ENCODE peak calls at places on chromosomes 4 and X, in eight cellular contexts. S, B, W, C, Z, U, T and F are unnamed samples.

GRCh38 chr4:66568001-66568400 is 897.7 kb upstream of the EPHA5 start:
- DNase-seq in S (no peak), U (no peak), C (no peak), W (no peak), B (no peak), Z (no peak), T (no peak), F (no peak)

GRCh38 chrX:25650216-25650615 is 487.9 kb upstream of the MAGEB18 start:
- DNase-seq in C (no peak), Z (no peak), T (no peak), W (no peak), U (no peak), B (no peak), S (no peak), F (peak)

GRCh38 chr4:76365636-76366035 is 55.3 kb downstream of the CCDC158 start:
- DNase-seq in Z (no peak), B (no peak), U (no peak), W (no peak), T (no peak), S (no peak), C (no peak), F (no peak)

GRCh38 chr4:140127422-140127821 is 26.6 kb downstream of the MAML3 start:
- DNase-seq in W (no peak), U (no peak), Z (no peak), B (no peak), S (no peak), T (no peak), C (no peak), F (no peak)

GRCh38 chrX:2819345-2820130 is 9.2 kb upstream of the GYG2 start:
- DNase-seq in B (no peak), T (no peak), C (peak), Z (no peak), S (no peak), W (peak), U (no peak), F (peak)

GRCh38 chr4:133347409-133347808 is 198.3 kb downstream of the PCDH10 start:
- DNase-seq in S (no peak), Z (no peak), U (no peak), W (no peak), B (no peak), C (no peak), T (no peak), F (no peak)

GRCh38 chr4:99437686-99438577 is 2.8 kb upstream of the ADH7 start:
- DNase-seq in S (no peak), U (no peak), B (no peak), W (no peak), C (no peak), T (no peak), Z (no peak), F (peak)

GRCh38 chr4:26141916-26142638 is 178.7 kb upstream of the RBPJ start:
- DNase-seq in U (no peak), S (peak), T (no peak), Z (no peak), W (no peak), C (peak), B (peak), F (peak)

GRCh38 chr4:187469627-187470026 is 525.9 kb upstream of the ZFP42 start:
- DNase-seq in U (no peak), T (no peak), S (no peak), C (no peak), B (no peak), W (no peak), Z (no peak), F (no peak)

GRCh38 chr4:103757631-103758030 is 37.8 kb upstream of the TACR3 start:
- DNase-seq in T (no peak), U (no peak), W (no peak), S (no peak), C (no peak), B (no peak), Z (no peak), F (no peak)

GRCh38 chr4:80989921-80990544 is 40.5 kb upstream of the BMP3 start:
- DNase-seq in S (peak), T (no peak), W (peak), C (peak), B (no peak), Z (peak), U (no peak), F (peak)

GRCh38 chr4:8775121-8775520 is 96.5 kb downstream of the HMX1 start:
- DNase-seq in S (no peak), Z (no peak), C (no peak), T (no peak), U (no peak), B (no peak), W (no peak), F (no peak)

GRCh38 chr4:75722417-75722816 is 2.0 kb upstream of the USO1 start:
- DNase-seq in B (no peak), Z (no peak), U (no peak), C (no peak), W (no peak), T (no peak), S (no peak), F (no peak)

GRCh38 chr4:97589481-97590196 is 553.6 kb downstream of the STPG2 start:
- DNase-seq in W (no peak), S (no peak), B (no peak), T (peak), C (no peak), Z (no peak), U (no peak), F (peak)

GRCh38 chr4:102343964-102344519 is 1.2 kb downstream of the SLC39A8 start:
- DNase-seq in S (no peak), B (no peak), C (no peak), T (no peak), U (no peak), W (no peak), Z (no peak), F (peak)

GRCh38 chr4:110543577-110543976 is 67.6 kb downstream of the ENPEP start:
- DNase-seq in W (no peak), B (no peak), S (no peak), Z (no peak), T (no peak), C (no peak), U (no peak), F (no peak)

GRCh38 chr4:98433608-98434198 is 172.5 kb downstream of the RAP1GDS1 start:
- DNase-seq in T (no peak), S (no peak), U (no peak), Z (no peak), B (no peak), C (no peak), W (no peak), F (no peak)

GRCh38 chrX:41558531-41558930 is 111.4 kb downstream of the NYX start:
- DNase-seq in Z (no peak), U (no peak), B (no peak), T (no peak), S (no peak), W (peak), C (peak), F (no peak)

GRCh38 chr4:24042094-24042493 is 152.2 kb upstream of the PPARGC1A start:
- DNase-seq in W (no peak), C (no peak), Z (no peak), S (peak), U (no peak), B (no peak), T (no peak), F (peak)

GRCh38 chr4:100189820-100190642 is at the start of gene DDIT4L:
- DNase-seq in W (peak), S (no peak), T (no peak), B (peak), C (no peak), U (peak), Z (peak), F (peak)

GRCh38 chrX:40883021-40883619 is 147.8 kb upstream of the MED14 start:
- DNase-seq in S (no peak), T (no peak), U (no peak), C (no peak), W (no peak), Z (no peak), B (no peak), F (no peak)

GRCh38 chr4:144689125-144689524 is 43.2 kb downstream of the HHIP start:
- DNase-seq in Z (no peak), C (no peak), B (no peak), U (no peak), S (no peak), T (no peak), W (no peak), F (no peak)

GRCh38 chrX:38799995-38800394 is 1.3 kb upstream of the MID1IP1 start:
- DNase-seq in T (no peak), U (no peak), C (no peak), Z (no peak), B (no peak), S (no peak), W (no peak), F (no peak)

GRCh38 chr4:36026348-36026747 is 218.0 kb downstream of the ARAP2 start:
- DNase-seq in Z (no peak), W (no peak), U (no peak), C (no peak), B (no peak), S (no peak), T (no peak), F (no peak)

GRCh38 chr4:111761531-111761930 is 383.7 kb upstream of the FAM241A start:
- DNase-seq in Z (no peak), B (no peak), T (no peak), S (no peak), C (no peak), U (no peak), W (no peak), F (peak)

GRCh38 chr4:98865059-98865458 is 63.9 kb downstream of the EIF4E start:
- DNase-seq in S (no peak), T (no peak), W (no peak), U (no peak), B (no peak), C (no peak), Z (no peak), F (no peak)

GRCh38 chr4:89283226-89283974 is 24.2 kb downstream of the GPRIN3 start:
- DNase-seq in W (no peak), C (no peak), T (no peak), B (no peak), Z (no peak), U (no peak), S (no peak), F (peak)

GRCh38 chr4:43271946-43272345 is 379.4 kb downstream of the GRXCR1 start:
- DNase-seq in C (no peak), W (no peak), T (no peak), U (no peak), B (no peak), S (no peak), Z (no peak), F (no peak)

GRCh38 chr4:65661469-65661868 is 8.8 kb downstream of the EPHA5 start:
- DNase-seq in C (no peak), S (no peak), U (no peak), W (no peak), Z (peak), B (no peak), T (no peak), F (no peak)

GRCh38 chrX:150935466-150935865 is 37.0 kb upstream of the CD99L2 start:
- DNase-seq in C (no peak), T (peak), B (no peak), U (no peak), Z (no peak), W (no peak), S (no peak), F (peak)

GRCh38 chrX:10033360-10034007 is 66.3 kb downstream of the CLDN34 start:
- DNase-seq in B (no peak), C (no peak), S (no peak), Z (no peak), T (no peak), W (no peak), U (no peak), F (peak)

DNA sequence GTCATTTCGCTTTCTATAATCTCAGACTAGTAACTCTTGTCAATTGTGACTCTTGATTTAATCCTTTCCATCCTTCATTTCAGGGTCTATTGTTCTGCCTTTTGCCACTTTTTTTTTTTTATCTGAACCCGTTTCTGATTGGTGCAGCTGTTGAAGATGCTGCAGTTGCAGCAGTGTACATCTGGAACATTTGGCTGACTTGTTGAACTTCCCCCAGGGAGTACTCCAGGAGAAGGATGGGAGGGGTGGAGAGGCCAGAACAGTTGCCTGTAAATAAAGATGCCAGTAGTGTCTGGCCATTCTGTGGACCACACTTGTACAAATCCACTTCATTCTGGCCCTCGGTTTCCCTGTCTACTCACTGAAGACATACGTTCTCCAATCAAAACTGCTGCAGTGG is 1.0 kb upstream of the EDA start:
- DNase-seq in W (no peak), S (no peak), U (peak), C (no peak), B (no peak), Z (peak), T (no peak), F (no peak)
- TF ChIP-seq CTCF in W (no peak), S (no peak), U (no peak), C (no peak), B (no peak), Z (no peak), T (no peak), F (no peak)

DNA sequence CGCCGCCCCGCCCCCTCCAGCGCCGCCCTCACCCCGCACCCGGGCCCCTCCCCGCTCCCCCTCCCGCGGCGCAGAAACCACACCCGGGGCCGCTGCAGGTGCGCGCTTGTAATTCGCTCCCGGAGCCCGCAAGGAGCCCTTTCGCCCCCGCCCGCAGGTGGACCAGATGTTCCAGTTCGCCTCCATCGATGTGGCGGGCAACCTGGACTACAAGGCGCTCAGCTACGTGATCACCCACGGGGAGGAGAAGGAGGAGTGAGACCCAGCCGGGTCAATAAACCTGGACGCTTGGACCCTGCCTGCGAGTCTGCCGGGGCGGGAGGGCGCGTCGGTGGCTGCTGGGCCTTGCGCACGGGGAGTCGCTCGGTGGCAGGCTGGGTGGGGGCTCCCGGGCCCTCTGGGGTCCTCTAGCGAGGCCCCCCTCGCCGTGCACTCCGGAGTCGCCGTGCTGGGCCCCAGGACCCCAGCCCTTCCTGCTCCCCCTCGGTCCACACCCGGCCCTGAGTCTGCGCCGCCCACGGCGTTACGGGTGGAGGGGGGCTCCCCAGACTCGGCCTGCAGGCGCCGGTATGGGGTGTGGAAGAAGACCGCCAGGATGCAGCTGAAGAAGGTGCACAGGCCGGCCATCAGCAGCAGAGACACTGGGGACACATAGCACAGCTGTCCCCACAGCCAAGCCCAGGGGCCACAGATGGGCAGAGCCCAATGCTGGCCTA is 7.1 kb downstream of the SLC49A3 start:
- DNase-seq in T (no peak), Z (peak), W (no peak), C (peak), U (no peak), S (no peak), B (peak), F (no peak)
- H3K4me3 ChIP-seq in T (no peak), Z (peak), W (peak), C (no peak), U (peak), S (no peak), B (no peak), F (no peak)

GRCh38 chrX:46477435-46477834 is 67.8 kb downstream of the ZNF674 start:
- DNase-seq in U (no peak), S (no peak), T (no peak), Z (no peak), W (no peak), B (no peak), C (no peak), F (peak)
- TF ChIP-seq CTCF in U (no peak), S (no peak), T (no peak), Z (no peak), W (no peak), B (no peak), C (no peak), F (no peak)

GRCh38 chr4:41785665-41786064 is 37.1 kb upstream of the PHOX2B start:
- DNase-seq in U (no peak), S (no peak), T (no peak), W (no peak), C (no peak), B (no peak), Z (peak), F (no peak)
- H3K4me3 ChIP-seq in U (no peak), S (no peak), T (no peak), W (no peak), C (no peak), B (no peak), Z (no peak), F (no peak)

DNA sequence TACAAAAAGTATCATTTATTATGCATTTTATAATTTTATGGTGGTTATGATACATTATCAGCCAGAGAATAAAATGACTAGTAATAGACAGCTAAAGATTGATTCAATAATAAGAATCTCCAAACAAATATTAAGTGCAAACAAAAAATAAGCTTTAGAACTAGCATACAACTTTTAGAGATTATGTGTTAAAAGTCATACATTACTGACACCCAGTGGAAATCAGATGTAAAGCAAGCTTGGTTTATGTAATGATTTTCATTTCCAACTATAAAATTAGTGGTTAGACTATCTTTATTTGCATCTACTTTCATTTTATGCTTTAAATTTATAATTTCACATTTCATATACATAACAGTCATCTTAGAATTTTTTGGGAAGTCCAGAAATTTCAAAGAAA is 57.7 kb downstream of the IL13RA2 start:
- DNase-seq in U (no peak), S (no peak), Z (no peak), C (no peak), T (peak), B (no peak), W (no peak), F (peak)
- TF ChIP-seq CTCF in U (no peak), S (peak), Z (peak), C (no peak), T (peak), B (peak), W (no peak), F (peak)

DNA sequence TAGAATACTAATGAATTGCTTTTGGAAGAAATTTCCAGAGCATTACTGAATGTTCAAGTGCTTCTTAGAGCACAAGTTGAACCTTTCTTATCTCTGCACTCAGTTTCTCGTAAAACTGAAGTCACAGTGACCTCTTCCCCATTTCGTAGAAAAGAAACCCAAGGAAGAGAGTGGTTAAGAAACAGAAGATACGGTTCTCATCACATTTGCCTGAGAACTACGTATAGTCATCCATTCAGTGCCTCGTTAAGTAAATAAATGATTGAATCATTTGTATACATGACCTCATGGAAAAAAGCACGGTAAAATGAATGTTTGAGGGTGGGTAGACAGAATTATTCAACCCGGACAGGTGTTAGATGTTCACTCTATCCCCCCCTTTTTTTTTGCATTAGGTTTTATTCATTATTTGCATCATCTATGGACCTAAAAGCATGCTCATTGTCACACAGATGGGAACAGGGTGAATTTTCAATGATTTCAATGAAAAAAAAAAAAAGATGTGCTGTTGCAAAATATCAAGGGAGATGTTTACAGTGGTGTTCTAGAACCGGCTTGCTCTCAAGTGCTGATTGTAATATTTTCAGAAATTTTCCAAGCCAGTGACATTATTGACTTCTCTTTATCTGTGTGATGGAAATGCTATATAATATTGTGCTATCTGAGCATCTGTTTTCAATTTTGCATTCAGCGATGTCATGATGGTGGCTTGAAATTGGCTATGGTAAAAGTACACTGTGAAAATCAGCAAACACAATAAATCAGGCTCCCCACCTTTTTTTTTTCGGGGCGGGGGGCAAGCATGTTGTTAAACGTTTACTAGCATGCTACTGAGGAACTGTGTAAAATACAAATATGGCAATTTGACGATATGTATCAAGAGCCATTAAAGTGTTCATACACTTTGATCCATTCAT is 4.3 kb downstream of the RHOH start:
- DNase-seq in U (no peak), B (no peak), W (no peak), T (no peak), C (peak), Z (no peak), S (peak), F (peak)
- H3K4me3 ChIP-seq in U (no peak), B (no peak), W (no peak), T (no peak), C (peak), Z (no peak), S (no peak), F (peak)

GRCh38 chrX:107629533-107629909 is 1.2 kb downstream of the PRPS1 start:
- DNase-seq in T (no peak), Z (peak), C (peak), S (no peak), B (no peak), W (peak), U (no peak), F (peak)
- TF ChIP-seq CTCF in T (no peak), Z (peak), C (no peak), S (peak), B (no peak), W (peak), U (no peak), F (peak)

DNA sequence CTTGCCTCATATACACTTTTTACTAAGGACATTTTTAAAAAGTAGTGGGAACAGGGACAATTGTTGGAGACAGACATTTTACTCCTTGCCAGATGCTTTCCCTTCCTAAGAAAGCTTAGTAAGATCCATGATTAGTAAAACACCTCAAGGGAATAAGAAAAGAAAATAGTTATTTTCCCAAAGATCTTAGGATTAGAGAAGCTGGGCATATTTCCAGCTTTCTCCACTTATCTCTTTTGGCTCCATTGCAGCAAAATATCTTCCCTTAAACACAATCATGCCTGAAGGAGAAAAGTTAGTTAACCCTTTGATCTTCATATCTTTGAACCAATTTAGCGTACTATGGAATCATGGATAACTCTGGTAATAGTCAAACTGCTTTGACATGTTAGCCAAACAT is 257.9 kb downstream of the PCDH18 start:
- DNase-seq in S (no peak), B (no peak), Z (no peak), W (no peak), U (no peak), T (no peak), C (no peak), F (peak)
- H3K4me3 ChIP-seq in S (no peak), B (no peak), Z (no peak), W (no peak), U (no peak), T (no peak), C (no peak), F (no peak)